ENCODE peak calls at places on chromosomes 4 and X, in nine cellular contexts. O is WERI-Rb-1; A is GM23248; X is naive thymus-derived CD4-positive, alpha-beta T cell; H is stomach; D is lower lobe of right lung; Q is breast epithelium; J is Panc1; T is uterus. V is an unnamed sample.

GRCh38 chr4:119289313-119289712 is 32.6 kb downstream of the FABP2 start:
- DNase-seq in O (no peak), A (no peak), X (no peak), H (no peak), D (no peak), Q (no peak), J (no peak), T (no peak), V (no peak)

GRCh38 chr4:159455675-159456235 is 352.9 kb downstream of the RAPGEF2 start:
- DNase-seq in O (peak; percentile 59), A (peak; percentile 57), X (no peak), H (no peak), D (no peak), Q (no peak), J (peak; percentile 36), T (no peak), V (no peak)

GRCh38 chr4:106095408-106095807 is 200.1 kb downstream of the NPNT start:
- DNase-seq in O (no peak), A (no peak), X (no peak), H (no peak), D (no peak), Q (no peak), J (no peak), T (no peak), V (no peak)

GRCh38 chr4:155526452-155527169 is 140.0 kb upstream of the GUCY1A1 start:
- DNase-seq in O (no peak), A (no peak), X (no peak), H (no peak), D (no peak), Q (no peak), J (no peak), T (no peak), V (no peak)

GRCh38 chr4:99504804-99505502 is 5.9 kb upstream of the C4orf17 start:
- DNase-seq in O (no peak), A (no peak), X (no peak), H (no peak), D (no peak), Q (no peak), J (no peak), T (no peak), V (no peak)

GRCh38 chr4:19381068-19381467 is 870.6 kb upstream of the SLIT2 start:
- DNase-seq in O (no peak), A (peak; percentile 80), X (no peak), H (no peak), D (no peak), Q (no peak), J (no peak), T (no peak), V (no peak)

GRCh38 chr4:118716304-118716703 is 31.1 kb downstream of the METTL14 start:
- DNase-seq in O (no peak), A (no peak), X (no peak), H (no peak), D (no peak), Q (no peak), J (no peak), T (no peak), V (no peak)

GRCh38 chrX:51336584-51336983 is 4.0 kb downstream of the NUDT10 start:
- DNase-seq in O (peak; percentile 9), A (peak; percentile 62), X (peak; percentile 39), H (no peak), D (no peak), Q (no peak), J (no peak), T (peak; percentile 27), V (no peak)

GRCh38 chr4:121696140-121696640 is 590 bp downstream of the ANXA5 start:
- DNase-seq in O (peak; percentile 52), A (peak; percentile 95), X (peak; percentile 35), H (peak; percentile 73), D (peak; percentile 86), Q (peak; percentile 60), J (no peak), T (peak; percentile 89), V (peak; percentile 48)

GRCh38 chr4:121688696-121689095 is 8.1 kb downstream of the ANXA5 start:
- DNase-seq in O (no peak), A (no peak), X (no peak), H (no peak), D (no peak), Q (no peak), J (no peak), T (no peak), V (no peak)

GRCh38 chr4:121690001-121690400 is 6.8 kb downstream of the ANXA5 start:
- DNase-seq in O (no peak), A (peak; percentile 74), X (no peak), H (no peak), D (no peak), Q (no peak), J (no peak), T (no peak), V (no peak)

GRCh38 chr4:121693450-121693849 is 3.3 kb downstream of the ANXA5 start:
- DNase-seq in O (no peak), A (no peak), X (no peak), H (no peak), D (no peak), Q (no peak), J (no peak), T (no peak), V (no peak)

DNA sequence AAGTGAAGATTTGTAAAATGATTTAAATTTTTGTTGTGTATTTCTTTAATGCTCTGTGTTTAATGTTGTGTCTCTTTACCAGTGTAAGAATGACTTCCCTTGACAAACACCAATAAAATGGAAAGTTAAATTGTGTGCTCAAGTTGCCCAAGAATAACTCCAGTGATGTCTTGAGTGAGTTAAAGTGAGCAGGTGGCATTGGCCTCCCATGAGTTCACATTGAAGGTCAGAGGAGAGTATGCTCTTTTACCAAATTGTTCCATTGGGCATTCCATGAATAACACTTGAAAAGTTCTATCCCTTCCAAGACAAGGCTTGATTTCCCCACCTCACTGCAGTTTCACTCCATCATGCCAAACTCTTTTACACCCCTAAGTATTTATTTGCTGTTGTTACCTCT is 4.5 kb downstream of the ANXA5 start:
- DNase-seq in O (no peak), A (no peak), X (no peak), H (no peak), D (no peak), Q (no peak), J (no peak), T (no peak), V (no peak)
- H3K27ac ChIP-seq in O (no peak overlapping the region), A (peak overlapping the region; percentile 93), X (no peak overlapping the region), H (no peak overlapping the region), D (no peak overlapping the region), Q (no peak overlapping the region), J (no peak overlapping the region), T (peak overlapping the region; percentile 95), V (no peak overlapping the region)

GRCh38 chrX:12996934-12997435 is 22.1 kb downstream of the TMSB4X start:
- DNase-seq in O (no peak), A (no peak), X (no peak), H (no peak), D (no peak), Q (no peak), J (no peak), T (no peak), V (no peak)

GRCh38 chrX:13001097-13001496 is 26.2 kb downstream of the TMSB4X start:
- DNase-seq in O (no peak), A (no peak), X (no peak), H (no peak), D (no peak), Q (no peak), J (no peak), T (no peak), V (no peak)

GRCh38 chrX:12997898-12998687 is 23.2 kb downstream of the TMSB4X start:
- DNase-seq in O (no peak), A (no peak), X (no peak), H (peak; percentile 68), D (no peak), Q (no peak), J (no peak), T (no peak), V (peak; percentile 70)

GRCh38 chrX:13000311-13000811 is 25.5 kb downstream of the TMSB4X start:
- DNase-seq in O (no peak), A (no peak), X (peak; percentile 71), H (no peak), D (peak; percentile 50), Q (no peak), J (no peak), T (no peak), V (no peak)

DNA sequence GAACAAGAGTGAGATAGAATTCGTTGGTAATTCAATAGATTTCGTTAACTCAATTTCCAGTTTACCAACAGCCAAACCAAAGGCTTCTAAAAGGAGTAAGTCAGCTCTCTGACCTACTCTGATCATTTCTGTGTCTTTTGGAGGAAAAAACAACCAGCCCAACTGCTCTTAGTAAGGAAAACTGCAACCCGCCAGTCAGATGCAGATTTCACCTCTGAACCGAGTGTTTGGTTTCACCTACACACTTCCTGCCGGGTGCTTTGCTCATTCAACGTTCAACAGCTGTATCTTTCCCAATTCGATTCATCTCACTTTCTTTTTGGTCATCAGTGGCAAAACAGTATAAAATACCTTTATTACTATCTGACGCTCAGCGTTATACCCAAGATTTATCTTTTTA is 24.5 kb downstream of the TMSB4X start:
- DNase-seq in O (no peak), A (no peak), X (peak; percentile 70), H (no peak), D (no peak), Q (no peak), J (no peak), T (no peak), V (no peak)
- H3K27ac ChIP-seq in O (no peak overlapping the region), A (no peak overlapping the region), X (peak overlapping the region; percentile 77), H (peak overlapping the region; percentile 7), D (peak overlapping the region; percentile 65), Q (no peak overlapping the region), J (peak overlapping the region; percentile 71), T (no peak overlapping the region), V (no peak overlapping the region)

GRCh38 chr4:85837334-85837733 is 362.4 kb downstream of the ARHGAP24 start:
- DNase-seq in O (no peak), A (no peak), X (no peak), H (no peak), D (no peak), Q (no peak), J (no peak), T (no peak), V (no peak)
- H3K27ac ChIP-seq in O (no peak overlapping the region), A (no peak overlapping the region), X (no peak overlapping the region), H (no peak overlapping the region), D (no peak overlapping the region), Q (no peak overlapping the region), J (no peak overlapping the region), T (peak overlapping the region; percentile 35), V (no peak overlapping the region)

GRCh38 chrX:17774053-17774452 is 36.8 kb downstream of the SCML1 start:
- DNase-seq in O (no peak), A (no peak), X (no peak), H (no peak), D (no peak), Q (no peak), J (no peak), T (no peak), V (no peak)

GRCh38 chrX:17769701-17770269 is 32.5 kb downstream of the SCML1 start:
- DNase-seq in O (no peak), A (no peak), X (no peak), H (no peak), D (no peak), Q (no peak), J (no peak), T (no peak), V (no peak)

GRCh38 chrX:17773221-17773876 is 36.1 kb downstream of the SCML1 start:
- DNase-seq in O (no peak), A (no peak), X (no peak), H (no peak), D (no peak), Q (no peak), J (no peak), T (no peak), V (no peak)

GRCh38 chrX:17768997-17769396 is 31.7 kb downstream of the SCML1 start:
- DNase-seq in O (no peak), A (no peak), X (no peak), H (no peak), D (no peak), Q (no peak), J (no peak), T (no peak), V (no peak)
- H3K27ac ChIP-seq in O (no peak overlapping the region), A (no peak overlapping the region), X (no peak overlapping the region), H (no peak overlapping the region), D (no peak overlapping the region), Q (no peak overlapping the region), J (no peak overlapping the region), T (no peak overlapping the region), V (no peak overlapping the region)

V was measured in caudate nucleus.